ENCODE peak calls at places on chromosome 7, in four cellular contexts. J, X, A and E are unnamed samples.

GRCh38 chr7:131606346-131607290 is 50.2 kb upstream of the PODXL start:
- DNase-seq in J (no peak), X (no peak), A (no peak), E (no peak)

GRCh38 chr7:20236790-20237189 is 19.6 kb upstream of the MACC1 start:
- DNase-seq in J (no peak), X (peak), A (no peak), E (no peak)

GRCh38 chr7:4791738-4792536 is 16.5 kb downstream of the AP5Z1 start:
- DNase-seq in J (no peak), X (peak), A (peak), E (peak)

GRCh38 chr7:55345292-55345691 is 19.8 kb upstream of the LANCL2 start:
- DNase-seq in J (no peak), X (no peak), A (no peak), E (no peak)

GRCh38 chr7:41207141-41207540 is 495.7 kb downstream of the INHBA start:
- DNase-seq in J (no peak), X (no peak), A (no peak), E (no peak)

GRCh38 chr7:123724725-123725381 is 23.9 kb downstream of the WASL start:
- DNase-seq in J (no peak), X (no peak), A (no peak), E (no peak)

GRCh38 chr7:70392870-70393269 is 739.1 kb upstream of the GALNT17 start:
- DNase-seq in J (no peak), X (no peak), A (no peak), E (no peak)

GRCh38 chr7:26490631-26491624 is 199.3 kb downstream of the SNX10 start:
- DNase-seq in J (peak), X (no peak), A (no peak), E (no peak)

GRCh38 chr7:88758355-88759215 is 915 bp upstream of the ZNF804B start:
- DNase-seq in J (peak), X (peak), A (peak), E (peak)

GRCh38 chr7:146090023-146090645 is 26.5 kb upstream of the CNTNAP2 start:
- DNase-seq in J (peak), X (peak), A (no peak), E (peak)

GRCh38 chr7:81638216-81638615 is 131.6 kb downstream of the HGF start:
- DNase-seq in J (no peak), X (peak), A (no peak), E (peak)

GRCh38 chr7:22109761-22110160 is 164.1 kb upstream of the CDCA7L start:
- DNase-seq in J (no peak), X (peak), A (peak), E (peak)

GRCh38 chr7:112452102-112452888 is 2.0 kb downstream of the IFRD1 start:
- DNase-seq in J (no peak), X (peak), A (peak), E (peak)

GRCh38 chr7:80885774-80886173 is 33.1 kb downstream of the SEMA3C start:
- DNase-seq in J (no peak), X (no peak), A (no peak), E (no peak)

GRCh38 chr7:150566572-150566971 is 618 bp upstream of the GIMAP4 start:
- DNase-seq in J (no peak), X (no peak), A (no peak), E (no peak)

GRCh38 chr7:786472-787255 is 45.6 kb upstream of the SUN1 start:
- DNase-seq in J (peak), X (peak), A (peak), E (peak)

GRCh38 chr7:30168800-30169584 is 34.2 kb downstream of the MTURN start:
- DNase-seq in J (no peak), X (peak), A (no peak), E (no peak)

GRCh38 chr7:81503771-81504170 is 266.1 kb downstream of the HGF start:
- DNase-seq in J (no peak), X (no peak), A (no peak), E (no peak)

GRCh38 chr7:82605247-82605864 is 161.8 kb upstream of the CACNA2D1 start:
- DNase-seq in J (peak), X (peak), A (peak), E (peak)